ENCODE peak calls at places on chromosome 12, in four cellular contexts. F, T, Z and O are unnamed samples. For H3K36me3, the result is how much of the 10 kb centered on the place peaks cover.

GRCh38 chr12:109092484-109093021 is 719 bp downstream of the ALKBH2 start:
- DNase-seq in T (no peak), Z (no peak), F (no peak), O (no peak)

GRCh38 chr12:65943388-65944137 is 119.3 kb downstream of the HMGA2 start:
- DNase-seq in Z (no peak), F (no peak), T (no peak), O (peak)

GRCh38 chr12:109777544-109777943 is 55.7 kb downstream of the TRPV4 start:
- DNase-seq in Z (peak), F (no peak), T (no peak), O (peak)

GRCh38 chr12:16358896-16359295 is 11.5 kb downstream of the MGST1 start:
- DNase-seq in F (no peak), T (no peak), Z (no peak), O (no peak)

GRCh38 chr12:22971771-22972191 is 346.8 kb downstream of the ETNK1 start:
- DNase-seq in Z (no peak), T (no peak), F (no peak), O (no peak)

GRCh38 chr12:72277415-72277814 is 5.2 kb downstream of the TRHDE start:
- DNase-seq in F (peak), Z (no peak), T (no peak), O (no peak)

GRCh38 chr12:50613463-50613862 is 108.7 kb downstream of the DIP2B start:
- DNase-seq in Z (no peak), T (no peak), F (no peak), O (no peak)

GRCh38 chr12:85425349-85425612 is 145.3 kb downstream of the ALX1 start:
- DNase-seq in F (no peak), Z (no peak), T (no peak), O (no peak)

GRCh38 chr12:65881965-65882413 is 57.7 kb downstream of the HMGA2 start:
- DNase-seq in F (peak), T (peak), Z (no peak), O (peak)

GRCh38 chr12:3694673-3695072 is 58.2 kb downstream of the CRACR2A start:
- DNase-seq in Z (no peak), F (no peak), T (no peak), O (no peak)

GRCh38 chr12:3692616-3693365 is 60.1 kb downstream of the CRACR2A start:
- DNase-seq in Z (no peak), T (no peak), F (no peak), O (no peak)

GRCh38 chr12:3700861-3701260 is 52.0 kb downstream of the CRACR2A start:
- DNase-seq in Z (no peak), T (no peak), F (peak), O (peak)

GRCh38 chr12:3697311-3697870 is 55.5 kb downstream of the CRACR2A start:
- DNase-seq in Z (no peak), T (no peak), F (no peak), O (no peak)

DNA sequence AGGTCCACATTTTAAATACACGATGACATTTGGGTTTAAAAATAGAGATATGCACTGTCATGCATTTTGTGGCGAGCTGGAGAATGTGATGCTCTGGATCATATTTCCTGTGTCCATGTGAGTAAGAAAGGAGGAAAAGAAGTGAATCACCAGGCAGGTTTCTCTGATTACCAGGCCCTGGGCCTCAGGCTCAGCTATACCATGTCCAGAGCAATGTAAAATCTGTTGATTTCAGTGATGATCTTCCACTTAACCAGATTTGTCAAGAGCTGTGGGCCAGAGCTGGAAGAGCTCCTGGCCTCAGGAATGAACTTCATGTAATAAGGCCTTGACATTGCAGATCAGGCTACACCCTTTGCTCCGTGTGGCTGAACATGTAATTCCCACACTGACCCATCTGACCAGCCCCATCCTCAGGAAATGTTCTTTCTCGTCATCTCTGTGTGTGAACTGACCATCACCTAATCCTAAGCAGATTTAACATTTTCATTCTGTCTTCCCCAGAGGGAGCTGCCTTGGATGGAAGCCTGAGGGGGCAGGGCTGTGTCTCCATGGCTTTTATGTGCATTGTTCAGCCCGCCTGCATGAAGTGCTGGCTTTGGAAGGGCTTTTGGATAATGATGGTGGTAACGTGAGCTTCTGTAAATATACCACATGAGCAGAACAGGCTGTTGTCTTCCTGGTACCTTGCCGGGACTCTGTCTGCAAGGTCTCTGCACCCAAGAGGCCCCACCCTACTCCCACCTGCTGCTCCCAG is 54.5 kb downstream of the CRACR2A start:
- DNase-seq in F (peak), Z (no peak), T (no peak), O (no peak)
- H3K36me3 ChIP-seq in F (under half), Z (under half), T (under half), O (under half)

GRCh38 chr12:62827042-62827441 is 107.9 kb downstream of the PPM1H start:
- DNase-seq in T (no peak), Z (no peak), F (no peak), O (no peak)
- TF ChIP-seq CTCF in T (no peak), Z (peak), F (peak), O (no peak)

GRCh38 chr12:90908465-90908864 is 46.5 kb downstream of the CCER1 start:
- DNase-seq in F (peak), T (no peak), Z (no peak), O (no peak)
- H3K36me3 ChIP-seq in F (under half), T (under half), Z (under half), O (under half)

GRCh38 chr12:104653730-104654328 is 197.1 kb downstream of the CHST11 start:
- DNase-seq in T (no peak), Z (no peak), F (no peak), O (no peak)
- TF ChIP-seq CTCF in T (no peak), Z (peak), F (peak), O (peak)